ENCODE peak calls at places on chromosomes 16 and 17, in six cellular contexts. H is HepG2, Z is IMR-90, N is fibroblast of lung, M is endothelial cell of umbilical vein, P is PC-9. R is an unnamed sample.

GRCh38 chr17:82299452-82299851 is 18.0 kb downstream of the CD7 start:
- DNase-seq in H (no peak), Z (no peak), N (no peak), M (no peak), P (no peak), R (no peak)

GRCh38 chr17:56393156-56393555 is 200.3 kb upstream of the NOG start:
- DNase-seq in H (no peak), Z (no peak), N (no peak), M (no peak), P (no peak), R (no peak)

GRCh38 chr17:74417178-74418045 is 14.5 kb upstream of the GPRC5C start:
- DNase-seq in H (peak; percentile 89), Z (no peak), N (no peak), M (no peak), P (peak; percentile 81), R (peak; percentile 61)

GRCh38 chr16:75491876-75492275 is 3.4 kb downstream of the CHST6 start:
- DNase-seq in H (no peak), Z (no peak), N (no peak), M (no peak), P (peak; percentile 77), R (no peak)

GRCh38 chr16:3009568-3010390 is 2.9 kb upstream of the CLDN9 start:
- DNase-seq in H (no peak), Z (peak; percentile 9), N (no peak), M (no peak), P (peak; percentile 94), R (no peak)

GRCh38 chr16:87121816-87122215 is 195.4 kb downstream of the C16orf95 start:
- DNase-seq in H (no peak), Z (no peak), N (no peak), M (no peak), P (no peak), R (no peak)

GRCh38 chr17:17745476-17746455 is 64.5 kb downstream of the RAI1 start:
- DNase-seq in H (no peak), Z (no peak), N (no peak), M (no peak), P (no peak), R (no peak)

GRCh38 chr16:51243836-51244483 is 92.9 kb upstream of the SALL1 start:
- DNase-seq in H (peak; percentile 76), Z (peak; percentile 16), N (no peak), M (no peak), P (no peak), R (peak; percentile 55)

GRCh38 chr17:52149626-52150025 is 8.9 kb downstream of the CA10 start:
- DNase-seq in H (no peak), Z (no peak), N (no peak), M (no peak), P (no peak), R (no peak)

GRCh38 chr16:10317425-10318001 is 68.3 kb upstream of the ATF7IP2 start:
- DNase-seq in H (no peak), Z (no peak), N (no peak), M (no peak), P (no peak), R (no peak)

GRCh38 chr17:41664587-41665565 is 23.8 kb upstream of the EIF1 start:
- DNase-seq in H (no peak), Z (no peak), N (no peak), M (no peak), P (no peak), R (no peak)

GRCh38 chr16:20911361-20911760 is 10.8 kb downstream of the LYRM1 start:
- DNase-seq in H (no peak), Z (peak; percentile 71), N (peak; percentile 37), M (peak; percentile 81), P (peak; percentile 60), R (no peak)

GRCh38 chr17:17626151-17626805 is 34.8 kb upstream of the PEMT start:
- DNase-seq in H (no peak), Z (no peak), N (no peak), M (no peak), P (no peak), R (no peak)

GRCh38 chr17:81980752-81981239 is 3.4 kb downstream of the ASPSCR1 start:
- DNase-seq in H (no peak), Z (no peak), N (no peak), M (no peak), P (peak; percentile 87), R (no peak)

GRCh38 chr16:16150117-16150877 is 73.0 kb downstream of the ABCC6 start:
- DNase-seq in H (no peak), Z (peak; percentile 76), N (peak; percentile 95), M (peak; percentile 58), P (no peak), R (peak; percentile 52)

GRCh38 chr17:78933959-78934568 is 8.9 kb upstream of the TIMP2 start:
- DNase-seq in H (peak; percentile 77), Z (peak; percentile 100), N (peak; percentile 99), M (peak; percentile 96), P (peak; percentile 82), R (peak; percentile 99)

GRCh38 chr16:85593503-85594195 is 19.5 kb upstream of the GSE1 start:
- DNase-seq in H (no peak), Z (no peak), N (no peak), M (no peak), P (no peak), R (no peak)

GRCh38 chr16:50203681-50204080 is 50.6 kb downstream of the TENT4B start:
- DNase-seq in H (no peak), Z (no peak), N (no peak), M (no peak), P (no peak), R (no peak)

GRCh38 chr17:15659236-15659635 is 24.9 kb downstream of the TRIM16 start:
- DNase-seq in H (no peak), Z (no peak), N (no peak), M (no peak), P (peak; percentile 58), R (no peak)

GRCh38 chr17:43734376-43734775 is 24.2 kb downstream of the SOST start:
- DNase-seq in H (no peak), Z (peak; percentile 69), N (peak; percentile 45), M (no peak), P (no peak), R (peak; percentile 95)

GRCh38 chr16:20865420-20866126 is 34.6 kb downstream of the DCUN1D3 start:
- DNase-seq in H (no peak), Z (peak; percentile 64), N (peak; percentile 65), M (no peak), P (no peak), R (peak; percentile 67)

GRCh38 chr17:13374203-13375143 is 227.3 kb downstream of the HS3ST3A1 start:
- DNase-seq in H (no peak), Z (no peak), N (no peak), M (no peak), P (no peak), R (no peak)

GRCh38 chr17:46822388-46822921 is 4.0 kb upstream of the WNT3 start:
- DNase-seq in H (no peak), Z (no peak), N (no peak), M (no peak), P (no peak), R (no peak)

GRCh38 chr17:1447061-1447460 is 9.0 kb downstream of the CRK start:
- DNase-seq in H (no peak), Z (no peak), N (no peak), M (peak; percentile 82), P (no peak), R (no peak)

GRCh38 chr16:81641403-81642106 is 137.5 kb upstream of the PLCG2 start:
- DNase-seq in H (no peak), Z (no peak), N (no peak), M (no peak), P (no peak), R (no peak)

GRCh38 chr17:27526603-27527002 is 70.4 kb downstream of the KSR1 start:
- DNase-seq in H (no peak), Z (peak; percentile 61), N (peak; percentile 51), M (no peak), P (no peak), R (peak; percentile 44)

DNA sequence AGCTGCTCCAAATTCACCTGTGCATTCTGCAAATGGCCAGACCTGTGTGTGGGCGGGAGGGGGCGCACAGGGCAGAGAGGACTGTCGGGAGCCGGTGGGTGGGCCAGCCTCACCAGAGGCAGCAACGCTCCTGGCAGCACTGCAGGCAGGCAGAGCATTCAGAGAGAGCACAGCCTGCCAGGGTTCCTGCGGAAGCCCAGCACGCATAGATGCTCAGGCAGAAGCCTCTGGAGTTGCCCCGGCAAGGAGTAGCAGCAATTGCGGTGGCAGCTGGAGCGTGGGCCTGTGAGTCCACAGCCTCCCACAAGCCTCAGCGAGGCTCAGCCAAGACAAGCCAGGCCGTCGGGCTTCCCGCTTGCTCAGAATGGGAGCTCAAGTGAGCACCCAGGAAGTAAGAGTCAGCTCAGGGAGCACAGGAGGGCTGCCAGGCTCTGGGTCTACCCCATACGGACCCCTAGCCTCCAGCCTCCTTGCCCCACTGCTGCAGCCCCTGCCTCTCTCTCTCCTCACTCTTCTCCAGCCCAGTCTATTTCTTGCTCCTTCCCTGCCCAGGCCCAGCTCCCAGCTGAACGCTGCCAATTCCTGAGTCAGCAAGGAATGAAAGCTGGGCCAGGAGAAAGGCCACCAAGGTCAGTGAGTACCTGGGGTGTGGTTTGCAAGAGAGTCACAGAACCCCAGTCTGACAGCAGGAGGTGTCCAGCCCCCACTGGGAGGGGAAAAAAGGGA is 9.6 kb downstream of the EMC6 start:
- DNase-seq in H (peak; percentile 49), Z (peak; percentile 45), N (no peak), M (no peak), P (no peak), R (peak; percentile 52)
- H3K4me2 ChIP-seq in H (peak overlapping the region; percentile 69), Z (no peak overlapping the region), N (peak overlapping the region; percentile 35), M (no peak overlapping the region), P (no peak overlapping the region), R (peak overlapping the region; percentile 25)

DNA sequence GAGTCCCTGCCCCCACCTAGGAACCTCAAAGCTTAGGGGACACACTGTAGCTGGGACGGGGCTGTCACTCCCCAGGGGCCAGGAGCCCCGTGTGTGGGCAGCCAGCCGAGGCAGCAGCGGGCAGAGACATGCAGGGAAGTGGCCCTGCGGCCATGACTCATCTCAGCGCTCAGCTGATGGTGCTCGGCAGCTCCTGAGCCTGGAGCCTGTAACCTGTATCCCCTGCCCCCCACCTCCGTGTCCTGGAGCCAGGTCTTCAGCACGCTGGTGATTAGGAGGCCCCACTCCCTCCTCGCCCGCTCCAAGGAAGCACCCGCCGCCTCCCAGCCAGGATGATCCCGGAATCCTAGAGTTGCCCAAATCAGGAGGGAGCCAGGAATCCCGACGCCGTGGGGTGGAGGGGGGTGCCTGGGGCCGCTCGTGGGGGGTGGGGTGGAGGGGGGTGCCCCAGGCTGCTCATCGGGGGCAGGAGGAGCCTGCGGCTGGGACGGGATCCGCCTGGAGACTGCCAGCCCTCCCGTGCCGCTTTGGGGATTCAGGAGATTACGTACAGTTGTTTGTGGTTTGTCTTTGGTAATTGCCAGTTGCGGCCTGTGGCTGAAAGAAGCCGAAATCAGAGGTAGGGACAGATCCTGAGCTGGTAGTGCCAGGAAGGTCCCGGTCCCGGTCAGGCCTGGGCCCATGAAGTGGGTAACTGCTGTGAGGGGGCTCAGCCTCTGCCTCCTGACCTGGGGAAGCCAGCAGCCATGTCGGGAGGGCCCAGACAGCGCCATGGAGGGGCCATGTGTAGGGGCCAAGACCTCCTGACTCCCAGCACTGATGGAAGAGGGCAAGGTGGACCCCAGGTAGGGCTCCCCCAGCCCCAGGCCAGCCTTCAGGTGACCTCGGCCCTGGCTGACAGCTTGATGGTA is 35.3 kb upstream of the SSTR5 start:
- DNase-seq in H (no peak), Z (peak; percentile 10), N (no peak), M (no peak), P (no peak), R (peak; percentile 21)
- TF ChIP-seq CTCF in H (no peak), Z (no peak), N (no peak), M (no peak), P (no peak), R (no peak)

GRCh38 chr16:4450921-4451619 is 23.4 kb downstream of the NMRAL1 start:
- DNase-seq in H (no peak), Z (no peak), N (no peak), M (no peak), P (no peak), R (no peak)
- H3K36me3 ChIP-seq in H (peaks cover 40% of the 10 kb centered on the region), Z (peaks cover 59% of the 10 kb centered on the region), N (peaks cover 26% of the 10 kb centered on the region), M (peaks cover 59% of the 10 kb centered on the region), P (peaks cover 13% of the 10 kb centered on the region), R (peaks cover 46% of the 10 kb centered on the region)

GRCh38 chr17:4663711-4664110 is 22.2 kb upstream of the ALOX15 start:
- DNase-seq in H (no peak), Z (no peak), N (no peak), M (no peak), P (no peak), R (no peak)
- H3K4me2 ChIP-seq in H (no peak overlapping the region), Z (no peak overlapping the region), N (no peak overlapping the region), M (no peak overlapping the region), P (no peak overlapping the region), R (no peak overlapping the region)